ENCODE peak calls at places on chromosomes 4 and X, in four cellular contexts. One of them, this sample, is unnamed.

GRCh38 chr4:151862766-151863165 is 102.0 kb upstream of the GATB start:
- DNase-seq in hepatocyte: no peak
- DNase-seq in prostate gland: no peak
- DNase-seq in progenitor cell of endocrine pancreas: no peak
- DNase-seq in this sample: no peak

GRCh38 chr4:99180367-99181169 is 36.5 kb upstream of the ADH4 start:
- DNase-seq in hepatocyte: peak
- DNase-seq in prostate gland: no peak
- DNase-seq in progenitor cell of endocrine pancreas: no peak
- DNase-seq in this sample: no peak

GRCh38 chrX:77014655-77015377 is 432.4 kb upstream of the FGF16 start:
- DNase-seq in hepatocyte: peak
- DNase-seq in prostate gland: no peak
- DNase-seq in progenitor cell of endocrine pancreas: no peak
- DNase-seq in this sample: no peak

GRCh38 chr4:110492522-110492921 is 16.6 kb downstream of the ENPEP start:
- DNase-seq in hepatocyte: no peak
- DNase-seq in prostate gland: no peak
- DNase-seq in progenitor cell of endocrine pancreas: no peak
- DNase-seq in this sample: no peak

GRCh38 chr4:142845293-142846070 is 619 bp downstream of the INPP4B start:
- DNase-seq in hepatocyte: peak
- DNase-seq in prostate gland: no peak
- DNase-seq in progenitor cell of endocrine pancreas: peak
- DNase-seq in this sample: no peak

GRCh38 chr4:115187136-115187535 is 73.7 kb upstream of the NDST4 start:
- DNase-seq in hepatocyte: no peak
- DNase-seq in prostate gland: no peak
- DNase-seq in progenitor cell of endocrine pancreas: no peak
- DNase-seq in this sample: no peak

GRCh38 chrX:32408389-32408788 is 803.0 kb downstream of the DMD start:
- DNase-seq in hepatocyte: peak
- DNase-seq in prostate gland: no peak
- DNase-seq in progenitor cell of endocrine pancreas: no peak
- DNase-seq in this sample: no peak

GRCh38 chrX:53048169-53049126 is at the start of gene GPR173:
- DNase-seq in hepatocyte: peak
- DNase-seq in prostate gland: no peak
- DNase-seq in progenitor cell of endocrine pancreas: peak
- DNase-seq in this sample: no peak

GRCh38 chr4:184014301-184014700 is 109.2 kb downstream of the STOX2 start:
- DNase-seq in hepatocyte: no peak
- DNase-seq in prostate gland: peak
- DNase-seq in progenitor cell of endocrine pancreas: no peak
- DNase-seq in this sample: peak

GRCh38 chrX:44431206-44431605 is 87.7 kb upstream of the EFHC2 start:
- DNase-seq in hepatocyte: peak
- DNase-seq in prostate gland: peak
- DNase-seq in progenitor cell of endocrine pancreas: no peak
- DNase-seq in this sample: no peak

GRCh38 chrX:79270401-79270800 is 96.7 kb downstream of the ITM2A start:
- DNase-seq in hepatocyte: no peak
- DNase-seq in prostate gland: no peak
- DNase-seq in progenitor cell of endocrine pancreas: no peak
- DNase-seq in this sample: no peak

GRCh38 chrX:104310084-104310483 is 55.4 kb upstream of the ESX1 start:
- DNase-seq in hepatocyte: no peak
- DNase-seq in prostate gland: no peak
- DNase-seq in progenitor cell of endocrine pancreas: no peak
- DNase-seq in this sample: no peak

GRCh38 chr4:149887091-149887490 is 71.4 kb upstream of the IQCM start:
- DNase-seq in hepatocyte: no peak
- DNase-seq in prostate gland: no peak
- DNase-seq in progenitor cell of endocrine pancreas: no peak
- DNase-seq in this sample: no peak

GRCh38 chrX:30935985-30936384 is 46.9 kb upstream of the TAB3 start:
- DNase-seq in hepatocyte: peak
- DNase-seq in prostate gland: no peak
- DNase-seq in progenitor cell of endocrine pancreas: no peak
- DNase-seq in this sample: peak

GRCh38 chrX:19156223-19156622 is 34.0 kb upstream of the ADGRG2 start:
- DNase-seq in hepatocyte: no peak
- DNase-seq in prostate gland: no peak
- DNase-seq in progenitor cell of endocrine pancreas: no peak
- DNase-seq in this sample: no peak

GRCh38 chr4:24594887-24595286 is 10.5 kb upstream of the DHX15 start:
- DNase-seq in hepatocyte: peak
- DNase-seq in prostate gland: no peak
- DNase-seq in progenitor cell of endocrine pancreas: no peak
- DNase-seq in this sample: no peak

GRCh38 chrX:118534716-118535493 is 39.3 kb downstream of the DOCK11 start:
- DNase-seq in hepatocyte: no peak
- DNase-seq in prostate gland: no peak
- DNase-seq in progenitor cell of endocrine pancreas: no peak
- DNase-seq in this sample: no peak

GRCh38 chrX:38112566-38112965 is 106.2 kb downstream of the SYTL5 start:
- DNase-seq in hepatocyte: no peak
- DNase-seq in prostate gland: no peak
- DNase-seq in progenitor cell of endocrine pancreas: no peak
- DNase-seq in this sample: no peak

GRCh38 chrX:41145920-41146608 is 60.8 kb downstream of the USP9X start:
- DNase-seq in hepatocyte: peak
- DNase-seq in prostate gland: no peak
- DNase-seq in progenitor cell of endocrine pancreas: no peak
- DNase-seq in this sample: no peak

GRCh38 chr4:3346146-3346545 is 53.3 kb downstream of the RGS12 start:
- DNase-seq in hepatocyte: peak
- DNase-seq in prostate gland: peak
- DNase-seq in progenitor cell of endocrine pancreas: no peak
- DNase-seq in this sample: peak

GRCh38 chr4:185591679-185592141 is 56.4 kb upstream of the PDLIM3 start:
- DNase-seq in hepatocyte: no peak
- DNase-seq in prostate gland: peak
- DNase-seq in progenitor cell of endocrine pancreas: no peak
- DNase-seq in this sample: peak

GRCh38 chr4:48491514-48492176 is 1.6 kb downstream of the ZAR1 start:
- DNase-seq in hepatocyte: no peak
- DNase-seq in prostate gland: no peak
- DNase-seq in progenitor cell of endocrine pancreas: no peak
- DNase-seq in this sample: no peak

GRCh38 chr4:119099227-119099910 is 36.3 kb upstream of the MYOZ2 start:
- DNase-seq in hepatocyte: no peak
- DNase-seq in prostate gland: no peak
- DNase-seq in progenitor cell of endocrine pancreas: no peak
- DNase-seq in this sample: no peak

GRCh38 chr4:99437686-99438577 is 2.8 kb upstream of the ADH7 start:
- DNase-seq in hepatocyte: no peak
- DNase-seq in prostate gland: peak
- DNase-seq in progenitor cell of endocrine pancreas: no peak
- DNase-seq in this sample: no peak

GRCh38 chr4:86498560-86499166 is 95.5 kb upstream of the PTPN13 start:
- DNase-seq in hepatocyte: peak
- DNase-seq in prostate gland: peak
- DNase-seq in progenitor cell of endocrine pancreas: no peak
- DNase-seq in this sample: no peak

GRCh38 chr4:5812506-5813229 is 80.2 kb downstream of the CRMP1 start:
- DNase-seq in hepatocyte: peak
- DNase-seq in prostate gland: peak
- DNase-seq in progenitor cell of endocrine pancreas: no peak
- DNase-seq in this sample: peak

GRCh38 chr4:17912011-17912410 is 101.2 kb downstream of the NCAPG start:
- DNase-seq in hepatocyte: no peak
- DNase-seq in prostate gland: no peak
- DNase-seq in progenitor cell of endocrine pancreas: no peak
- DNase-seq in this sample: no peak

GRCh38 chr4:62640296-62640695 is 1440.2 kb downstream of the ADGRL3 start:
- DNase-seq in hepatocyte: no peak
- DNase-seq in prostate gland: no peak
- DNase-seq in progenitor cell of endocrine pancreas: no peak
- DNase-seq in this sample: no peak

DNA sequence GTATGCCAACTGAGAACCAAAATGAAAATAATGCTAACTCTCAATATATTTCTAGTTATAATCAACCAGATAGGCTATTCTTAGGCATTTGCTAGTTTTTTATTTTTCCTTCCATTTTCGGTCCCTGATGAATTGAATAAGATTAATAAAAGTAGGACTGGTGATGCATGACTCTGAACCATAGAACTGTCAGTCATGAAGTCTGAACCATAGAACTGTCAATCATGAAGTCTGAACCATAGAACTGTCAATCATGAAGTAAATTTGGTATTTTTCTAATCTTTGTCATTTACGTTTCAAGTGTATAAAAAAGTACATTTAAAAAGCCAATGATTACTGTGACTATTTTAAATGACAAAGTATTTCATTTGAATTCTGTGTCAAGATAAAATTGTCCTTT is 460.2 kb upstream of the NDST3 start:
- DNase-seq in hepatocyte: no peak
- DNase-seq in prostate gland: no peak
- DNase-seq in progenitor cell of endocrine pancreas: no peak
- DNase-seq in this sample: no peak
- TF ChIP-seq CTCF in hepatocyte: no peak
- TF ChIP-seq CTCF in prostate gland: no peak
- TF ChIP-seq CTCF in progenitor cell of endocrine pancreas: no peak
- TF ChIP-seq CTCF in this sample: no peak

GRCh38 chr4:15971068-15971801 is 8.3 kb upstream of the FGFBP2 start:
- DNase-seq in hepatocyte: no peak
- DNase-seq in prostate gland: no peak
- DNase-seq in progenitor cell of endocrine pancreas: no peak
- DNase-seq in this sample: no peak
- TF ChIP-seq CTCF in hepatocyte: no peak
- TF ChIP-seq CTCF in prostate gland: no peak
- TF ChIP-seq CTCF in progenitor cell of endocrine pancreas: no peak
- TF ChIP-seq CTCF in this sample: no peak

GRCh38 chr4:82559735-82560120 is 2.1 kb downstream of the TMEM150C start:
- DNase-seq in hepatocyte: no peak
- DNase-seq in prostate gland: no peak
- DNase-seq in progenitor cell of endocrine pancreas: no peak
- DNase-seq in this sample: no peak

GRCh38 chr4:82562553-82562854 is 716 bp upstream of the TMEM150C start:
- DNase-seq in hepatocyte: no peak
- DNase-seq in prostate gland: no peak
- DNase-seq in progenitor cell of endocrine pancreas: no peak
- DNase-seq in this sample: no peak

GRCh38 chr4:82560853-82561744 is 689 bp downstream of the TMEM150C start:
- DNase-seq in hepatocyte: peak
- DNase-seq in prostate gland: no peak
- DNase-seq in progenitor cell of endocrine pancreas: peak
- DNase-seq in this sample: no peak

GRCh38 chr4:82567444-82567843 is 5.7 kb upstream of the TMEM150C start:
- DNase-seq in hepatocyte: no peak
- DNase-seq in prostate gland: no peak
- DNase-seq in progenitor cell of endocrine pancreas: no peak
- DNase-seq in this sample: no peak

GRCh38 chr4:82561745-82562552 is at the start of gene TMEM150C:
- DNase-seq in hepatocyte: peak
- DNase-seq in prostate gland: peak
- DNase-seq in progenitor cell of endocrine pancreas: peak
- DNase-seq in this sample: no peak
- TF ChIP-seq CTCF in hepatocyte: peak
- TF ChIP-seq CTCF in prostate gland: no peak
- TF ChIP-seq CTCF in progenitor cell of endocrine pancreas: peak
- TF ChIP-seq CTCF in this sample: no peak

GRCh38 chrX:135707880-135708279 is 5.6 kb upstream of the CT45A1 start:
- DNase-seq in hepatocyte: no peak
- DNase-seq in prostate gland: no peak
- DNase-seq in progenitor cell of endocrine pancreas: no peak
- DNase-seq in this sample: no peak
- TF ChIP-seq CTCF in hepatocyte: no peak
- TF ChIP-seq CTCF in prostate gland: no peak
- TF ChIP-seq CTCF in progenitor cell of endocrine pancreas: no peak
- TF ChIP-seq CTCF in this sample: peak

GRCh38 chr4:180840142-180840541 is 1403.1 kb upstream of the TENM3 start:
- DNase-seq in hepatocyte: no peak
- DNase-seq in prostate gland: no peak
- DNase-seq in progenitor cell of endocrine pancreas: no peak
- DNase-seq in this sample: no peak
- TF ChIP-seq CTCF in hepatocyte: no peak
- TF ChIP-seq CTCF in prostate gland: no peak
- TF ChIP-seq CTCF in progenitor cell of endocrine pancreas: peak
- TF ChIP-seq CTCF in this sample: no peak

GRCh38 chr4:76035146-76035545 is 724 bp downstream of the CXCL11 start:
- DNase-seq in hepatocyte: no peak
- DNase-seq in prostate gland: no peak
- DNase-seq in progenitor cell of endocrine pancreas: no peak
- DNase-seq in this sample: no peak

GRCh38 chr4:76035799-76036389 is at the start of gene CXCL11:
- DNase-seq in hepatocyte: no peak
- DNase-seq in prostate gland: no peak
- DNase-seq in progenitor cell of endocrine pancreas: no peak
- DNase-seq in this sample: no peak

DNA sequence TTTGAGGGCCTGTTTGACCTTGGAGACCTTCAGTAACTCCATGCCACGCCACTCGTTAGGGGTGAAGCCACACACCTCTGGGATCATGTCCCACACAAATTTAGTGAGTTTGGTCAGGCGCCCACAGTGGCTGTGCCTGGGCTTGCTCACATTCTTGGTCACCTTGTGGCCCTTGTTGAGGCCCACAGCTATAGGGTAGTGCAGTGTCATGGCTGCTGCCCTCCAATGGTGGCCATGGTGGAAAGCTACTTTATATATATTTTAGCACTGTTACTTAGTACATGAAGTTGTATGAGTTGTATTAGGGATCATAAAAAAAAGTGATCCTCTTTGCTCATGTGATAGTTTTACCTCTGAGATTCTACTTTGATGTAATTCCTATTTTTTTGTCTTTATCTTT is 985 bp upstream of the CXCL11 start:
- DNase-seq in hepatocyte: no peak
- DNase-seq in prostate gland: no peak
- DNase-seq in progenitor cell of endocrine pancreas: no peak
- DNase-seq in this sample: no peak
- TF ChIP-seq CTCF in hepatocyte: no peak
- TF ChIP-seq CTCF in prostate gland: no peak
- TF ChIP-seq CTCF in progenitor cell of endocrine pancreas: no peak
- TF ChIP-seq CTCF in this sample: no peak